ENCODE peak calls at places on chromosomes 3 and 15, in nine cellular contexts. P is psoas muscle; C is retina; X is H4; L is stimulated activated CD4-positive, alpha-beta T cell treated with anti-CD3 and anti-CD28 coated beads, TNF-alpha, amount 100 ng/mL, for 1 hour; O is T-helper 2 cell; K is left cardiac atrium; T is GM10248; R is transverse colon. I is an unnamed sample.

GRCh38 chr3:65356331-65357286 is 668.8 kb upstream of the ADAMTS9 start:
- DNase-seq in P (no peak), C (peak), X (no peak), L (no peak), O (no peak), K (no peak), T (no peak), R (peak), I (no peak)

GRCh38 chr3:45968706-45969105 is 25.4 kb downstream of the CXCR6 start:
- DNase-seq in P (no peak), C (no peak), X (no peak), L (no peak), O (no peak), K (no peak), T (no peak), R (no peak), I (no peak)

GRCh38 chr3:46960081-46960701 is 16.4 kb downstream of the CCDC12 start:
- DNase-seq in P (no peak), C (no peak), X (no peak), L (no peak), O (no peak), K (peak), T (no peak), R (no peak), I (no peak)

GRCh38 chr15:58244546-58244945 is 106.4 kb downstream of the AQP9 start:
- DNase-seq in P (no peak), C (no peak), X (no peak), L (no peak), O (no peak), K (no peak), T (no peak), R (no peak), I (no peak)

GRCh38 chr3:143750856-143751255 is 97.4 kb downstream of the SLC9A9 start:
- DNase-seq in P (no peak), C (no peak), X (no peak), L (no peak), O (no peak), K (no peak), T (no peak), R (no peak), I (no peak)

GRCh38 chr3:127987309-127987995 is 64.8 kb upstream of the SEC61A1 start:
- DNase-seq in P (no peak), C (no peak), X (no peak), L (no peak), O (no peak), K (no peak), T (no peak), R (no peak), I (peak)

GRCh38 chr3:31103181-31103580 is 208.7 kb upstream of the GADL1 start:
- DNase-seq in P (no peak), C (no peak), X (no peak), L (no peak), O (no peak), K (no peak), T (no peak), R (no peak), I (no peak)

GRCh38 chr3:138833908-138834358 is 795 bp downstream of the PIK3CB start:
- DNase-seq in P (peak), C (no peak), X (no peak), L (no peak), O (no peak), K (no peak), T (no peak), R (no peak), I (no peak)

GRCh38 chr3:161150001-161150525 is 44.9 kb upstream of the B3GALNT1 start:
- DNase-seq in P (no peak), C (no peak), X (no peak), L (no peak), O (no peak), K (no peak), T (no peak), R (no peak), I (no peak)

GRCh38 chr15:90002428-90002844 is 1.3 kb downstream of the ZNF710 start:
- DNase-seq in P (peak), C (peak), X (peak), L (no peak), O (peak), K (peak), T (peak), R (peak), I (peak)

GRCh38 chr3:11548721-11549131 is 95.0 kb downstream of the VGLL4 start:
- DNase-seq in P (no peak), C (no peak), X (peak), L (no peak), O (no peak), K (no peak), T (no peak), R (peak), I (no peak)